ENCODE peak calls at places on chromosomes 1 and 21, in nine cellular contexts. I is NCI-H1092 treated with DMSO at 0.1 percent for 48 hours; C is cardiac septum; P is right atrium auricular region; R is AG10803; S is mesothelial cell of epicardium; T is stimulated activated CD4-positive, alpha-beta T cell treated with anti-CD3 and anti-CD28 coated beads, Interleukin-4, amount 100 ng/mL, for 24 hours; A is adipocyte; L is stimulated activated CD8-positive, alpha-beta memory T cell treated with anti-CD3 and anti-CD28 coated beads, Interleukin-12 subunit alpha, Interleukin-12 subunit beta, amount 100 ng/mL, for 4 hours. J is an unnamed sample.

GRCh38 chr1:108597041-108597440 is 37.1 kb downstream of the EEIG2 start:
- DNase-seq in P (no peak), L (no peak), S (no peak), R (no peak), T (no peak), I (peak; percentile 12), A (no peak), C (no peak), J (no peak)

GRCh38 chr1:35461966-35462651 is 95.1 kb downstream of the KIAA0319L start:
- DNase-seq in L (no peak), T (no peak), A (no peak), S (no peak), P (no peak), I (no peak), C (no peak), R (no peak), J (no peak)

GRCh38 chr1:1315435-1315901 is 7.1 kb downstream of the PUSL1 start:
- DNase-seq in L (no peak), P (no peak), T (no peak), I (no peak), C (no peak), R (no peak), S (no peak), A (no peak), J (no peak)

GRCh38 chr1:190098756-190099155 is 378.9 kb downstream of the BRINP3 start:
- DNase-seq in L (no peak), S (no peak), R (no peak), P (no peak), I (no peak), T (no peak), C (no peak), A (no peak), J (no peak)

GRCh38 chr1:32647308-32648134 is 2.8 kb downstream of the ZBTB8OS start:
- DNase-seq in T (peak; percentile 41), L (no peak), C (no peak), P (no peak), A (no peak), S (no peak), R (no peak), I (no peak), J (peak; percentile 60)

GRCh38 chr1:155938220-155938627 is 3.2 kb upstream of the RXFP4 start:
- DNase-seq in T (peak; percentile 43), L (no peak), R (peak; percentile 70), C (no peak), P (no peak), S (no peak), I (peak; percentile 71), A (peak; percentile 63), J (peak; percentile 77)

GRCh38 chr1:115023593-115023992 is 6.0 kb upstream of the TSHB start:
- DNase-seq in T (no peak), P (no peak), A (no peak), I (no peak), C (no peak), R (no peak), S (no peak), L (no peak), J (no peak)

GRCh38 chr1:52632732-52633290 is at the start of gene SHISAL2A:
- DNase-seq in S (peak; percentile 63), R (no peak), I (no peak), P (no peak), L (peak; percentile 55), C (peak; percentile 81), T (peak; percentile 58), A (no peak), J (no peak)

GRCh38 chr1:30704271-30704670 is 19.1 kb downstream of the MATN1 start:
- DNase-seq in T (no peak), R (peak; percentile 54), L (no peak), P (no peak), A (peak; percentile 34), S (no peak), I (no peak), C (peak; percentile 78), J (no peak)

GRCh38 chr1:101131239-101131924 is 105.4 kb upstream of the S1PR1 start:
- DNase-seq in I (no peak), P (no peak), T (no peak), A (no peak), L (no peak), C (no peak), S (no peak), R (no peak), J (no peak)

GRCh38 chr1:46595127-46595526 is 8.9 kb downstream of the MKNK1 start:
- DNase-seq in I (no peak), P (peak; percentile 86), T (no peak), R (no peak), L (no peak), C (peak; percentile 89), A (no peak), S (no peak), J (no peak)

GRCh38 chr1:202135221-202135721 is 9.3 kb downstream of the ARL8A start:
- DNase-seq in P (no peak), C (peak; percentile 80), R (peak; percentile 55), L (no peak), I (peak; percentile 72), S (peak; percentile 68), A (peak; percentile 87), T (peak; percentile 58), J (peak; percentile 73)

GRCh38 chr1:10537082-10537766 is 62.5 kb downstream of the PEX14 start:
- DNase-seq in A (peak; percentile 11), S (no peak), P (no peak), L (no peak), R (no peak), I (peak; percentile 99), T (no peak), C (no peak), J (no peak)

GRCh38 chr1:207937204-207937603 is 26.3 kb upstream of the CD34 start:
- DNase-seq in I (no peak), P (no peak), S (no peak), L (no peak), A (no peak), R (peak; percentile 36), T (no peak), C (no peak), J (no peak)

GRCh38 chr1:146036990-146037646 is 15.6 kb upstream of the HJV start:
- DNase-seq in I (peak; percentile 98), P (peak; percentile 92), T (peak; percentile 85), S (peak; percentile 83), L (peak; percentile 50), R (peak; percentile 90), A (peak; percentile 94), C (no peak), J (peak; percentile 84)

GRCh38 chr21:36059823-36060158 is 535 bp downstream of the SETD4 start:
- DNase-seq in L (no peak), S (no peak), R (no peak), I (no peak), C (peak; percentile 77), T (no peak), A (no peak), P (no peak), J (no peak)

GRCh38 chr1:210351496-210351895 is 22.8 kb downstream of the HHAT start:
- DNase-seq in T (no peak), S (no peak), R (no peak), C (no peak), L (no peak), P (no peak), I (no peak), A (no peak), J (no peak)

GRCh38 chr1:219038398-219038797 is 135.3 kb upstream of the LYPLAL1 start:
- DNase-seq in I (no peak), R (no peak), C (no peak), A (no peak), L (no peak), T (no peak), S (no peak), P (no peak), J (no peak)

GRCh38 chr1:94542088-94542671 is 621 bp upstream of the F3 start:
- DNase-seq in A (peak; percentile 63), L (no peak), P (no peak), I (no peak), T (no peak), C (no peak), S (no peak), R (peak; percentile 94), J (no peak)

GRCh38 chr21:15894596-15894995 is 164.8 kb downstream of the USP25 start:
- DNase-seq in A (peak; percentile 68), T (no peak), P (no peak), C (no peak), L (no peak), S (no peak), I (peak; percentile 14), R (peak; percentile 36), J (no peak)

GRCh38 chr1:93061895-93062792 is 16.9 kb upstream of the MTF2 start:
- DNase-seq in S (no peak), A (peak; percentile 22), T (peak; percentile 37), L (no peak), R (no peak), I (peak; percentile 34), P (no peak), C (no peak), J (peak; percentile 86)

GRCh38 chr1:86641318-86641717 is 63.1 kb upstream of the SH3GLB1 start:
- DNase-seq in P (no peak), S (no peak), T (no peak), L (no peak), I (no peak), A (no peak), R (no peak), C (no peak), J (no peak)

GRCh38 chr1:219954052-219954451 is 25.7 kb upstream of the SLC30A10 start:
- DNase-seq in R (no peak), T (no peak), C (no peak), I (no peak), L (no peak), S (no peak), P (no peak), A (no peak), J (no peak)

GRCh38 chr21:42694751-42695150 is 41.3 kb downstream of the PDE9A start:
- DNase-seq in R (no peak), C (no peak), P (no peak), L (no peak), S (no peak), I (no peak), T (no peak), A (no peak), J (no peak)

J was measured in OCI-LY7.